ENCODE peak calls at places on chromosomes 5 and 9, in nine cellular contexts. R, O, B, P, S, K, L, H and T are unnamed samples.

GRCh38 chr5:60163762-60164161 is 270.2 kb upstream of the PDE4D start:
- DNase-seq in S (no peak), O (peak; percentile 14), H (no peak), R (no peak), L (no peak), P (no peak), K (no peak), B (no peak), T (no peak)

GRCh38 chr5:148961261-148962199 is 101.3 kb downstream of the SH3TC2 start:
- DNase-seq in H (no peak), B (no peak), R (no peak), O (no peak), K (no peak), S (no peak), L (no peak), P (peak; percentile 79), T (no peak)

GRCh38 chr5:159226451-159226850 is 17.1 kb upstream of the RNF145 start:
- DNase-seq in S (no peak), B (no peak), L (no peak), K (no peak), O (no peak), P (no peak), R (no peak), H (no peak), T (no peak)

GRCh38 chr9:94649100-94649855 is 10.0 kb upstream of the FBP1 start:
- DNase-seq in B (no peak), O (peak; percentile 9), P (no peak), L (no peak), S (no peak), K (peak; percentile 68), R (no peak), H (peak; percentile 63), T (peak; percentile 74)

GRCh38 chr5:169742773-169743296 is 105.8 kb downstream of the DOCK2 start:
- DNase-seq in B (no peak), P (no peak), H (peak; percentile 79), R (no peak), O (peak; percentile 75), L (no peak), K (no peak), S (peak; percentile 48), T (peak; percentile 87)

GRCh38 chr5:54551906-54552305 is 34.3 kb downstream of the SNX18 start:
- DNase-seq in B (no peak), S (no peak), R (no peak), P (no peak), K (no peak), H (no peak), L (no peak), O (no peak), T (no peak)

GRCh38 chr9:128185979-128186965 is 5.1 kb downstream of the CIZ1 start:
- DNase-seq in L (no peak), S (no peak), O (no peak), B (no peak), H (no peak), P (no peak), K (no peak), R (no peak), T (no peak)

GRCh38 chr5:84058561-84058960 is 326.1 kb downstream of the EDIL3 start:
- DNase-seq in O (no peak), L (no peak), R (no peak), K (no peak), P (no peak), S (no peak), B (no peak), H (no peak), T (no peak)

GRCh38 chr5:150653145-150653761 is 7.8 kb upstream of the MYOZ3 start:
- DNase-seq in R (no peak), P (no peak), K (no peak), O (no peak), H (peak; percentile 57), L (no peak), B (no peak), S (peak; percentile 32), T (peak; percentile 49)

GRCh38 chr5:54214747-54215146 is 95.6 kb downstream of the ARL15 start:
- DNase-seq in K (no peak), S (no peak), R (no peak), P (no peak), O (no peak), H (no peak), B (no peak), L (no peak), T (no peak)

GRCh38 chr9:109986423-109987055 is 206.5 kb downstream of the PALM2AKAP2 start:
- DNase-seq in R (no peak), O (peak; percentile 90), H (peak; percentile 62), S (no peak), K (peak; percentile 80), L (no peak), P (peak; percentile 67), B (no peak), T (peak; percentile 93)

GRCh38 chr5:150299571-150300327 is 3.0 kb downstream of the ARSI start:
- DNase-seq in O (no peak), R (no peak), S (no peak), B (no peak), K (peak; percentile 53), H (no peak), P (no peak), L (no peak), T (peak; percentile 25)

GRCh38 chr5:135214897-135215616 is 181.0 kb upstream of the PITX1 start:
- DNase-seq in L (no peak), P (no peak), R (no peak), S (no peak), O (no peak), K (no peak), B (no peak), H (no peak), T (no peak)